ENCODE peak calls at places on chromosomes 7 and 10, in six cellular contexts. T is NCI-H2171 treated with DMSO at 0.1 percent for 48 hours, Y is NCI-H345, Q is heart left ventricle, O is kidney tubule cell, S is A549. A is an unnamed sample.

GRCh38 chr7:30920584-30921539 is 9.2 kb downstream of the AQP1 start:
- DNase-seq in Q (peak), O (peak), S (peak), Y (peak), T (no peak), A (no peak)

GRCh38 chr10:44479306-44479705 is 94.4 kb upstream of the CXCL12 start:
- DNase-seq in Y (no peak), O (no peak), Q (no peak), S (no peak), T (no peak), A (no peak)

GRCh38 chr10:69089638-69090599 is 2.0 kb downstream of the SRGN start:
- DNase-seq in T (no peak), Q (no peak), S (no peak), O (no peak), Y (no peak), A (peak)

GRCh38 chr10:59388577-59388976 is 26.2 kb upstream of the FAM13C start:
- DNase-seq in Y (no peak), S (no peak), O (no peak), Q (no peak), T (no peak), A (no peak)

GRCh38 chr7:131995324-131995723 is 438.9 kb upstream of the PODXL start:
- DNase-seq in Q (no peak), O (no peak), Y (no peak), T (no peak), S (no peak), A (no peak)

GRCh38 chr10:34760606-34761005 is 54.5 kb downstream of the PARD3 start:
- DNase-seq in Y (no peak), T (no peak), Q (no peak), S (no peak), O (peak), A (no peak)

GRCh38 chr10:29681700-29682444 is 47.1 kb upstream of the SVIL start:
- DNase-seq in T (no peak), S (no peak), Q (no peak), O (no peak), Y (no peak), A (no peak)

GRCh38 chr7:131208777-131209176 is 118.9 kb upstream of the MKLN1 start:
- DNase-seq in O (no peak), S (no peak), Q (no peak), T (no peak), Y (no peak), A (no peak)

GRCh38 chr10:69515699-69516547 is 57.3 kb downstream of the NEUROG3 start:
- DNase-seq in T (peak), S (peak), Y (peak), O (peak), Q (peak), A (peak)

GRCh38 chr10:62581351-62581750 is 207.2 kb downstream of the ZNF365 start:
- DNase-seq in Q (no peak), O (peak), S (no peak), T (no peak), Y (no peak), A (no peak)

GRCh38 chr7:139112316-139112715 is 2.8 kb upstream of the ZC3HAV1 start:
- DNase-seq in Y (no peak), S (no peak), Q (no peak), T (no peak), O (no peak), A (no peak)

GRCh38 chr7:55969391-55969790 is 5.0 kb downstream of the NIPSNAP2 start:
- DNase-seq in T (no peak), S (no peak), O (no peak), Q (no peak), Y (no peak), A (no peak)

GRCh38 chr7:77540402-77540822 is 3.3 kb downstream of the PTPN12 start:
- DNase-seq in Y (no peak), O (no peak), Q (no peak), T (no peak), S (no peak), A (no peak)

GRCh38 chr10:3563298-3563697 is 221.7 kb downstream of the KLF6 start:
- DNase-seq in Q (no peak), Y (no peak), S (no peak), T (no peak), O (no peak), A (no peak)

GRCh38 chr7:112880786-112881418 is 90.7 kb upstream of the TMEM168 start:
- DNase-seq in T (no peak), O (no peak), Q (no peak), S (no peak), Y (no peak), A (no peak)

GRCh38 chr10:125156196-125156595 is 4.2 kb downstream of the CTBP2 start:
- DNase-seq in Q (no peak), Y (no peak), O (peak), S (no peak), T (no peak), A (no peak)

GRCh38 chr7:129958643-129959479 is 6.1 kb upstream of the UBE2H start:
- DNase-seq in Q (peak), O (peak), T (no peak), S (peak), Y (no peak), A (peak)

GRCh38 chr10:36504752-36505151 is 620.6 kb upstream of the ANKRD30A start:
- DNase-seq in S (no peak), Q (no peak), Y (no peak), O (no peak), T (peak), A (no peak)

GRCh38 chr7:149495785-149496641 is 1.6 kb downstream of the ZNF746 start:
- DNase-seq in S (peak), Q (peak), Y (peak), O (peak), T (no peak), A (peak)

GRCh38 chr7:123795917-123796316 is 47.1 kb upstream of the WASL start:
- DNase-seq in O (no peak), Y (no peak), Q (no peak), T (no peak), S (no peak), A (no peak)